ENCODE peak calls at places on chromosomes 1 and 21, in ten cellular contexts. Z is activated CD4-positive, alpha-beta T cell treated with anti-CD3 and anti-CD28 coated beads, Interleukin-2, amount 50 U/mL, for 1 hour; O is T1000; Y is GM23338; L is AG09319; C is stimulated activated CD8-positive, alpha-beta memory T cell treated with anti-CD3 and anti-CD28 coated beads, Interleukin-4, amount 100 ng/mL, for 1 hour; B is hippocampal formation; R is cardiac muscle cell; V is germinal center; M is neural progenitor cell. E is an unnamed sample.

GRCh38 chr1:116290085-116290670 is 82.9 kb upstream of the ATP1A1 start:
- DNase-seq in Z (no peak), O (peak), Y (no peak), L (no peak), C (no peak), B (no peak), R (no peak), V (no peak), M (no peak), E (no peak)

GRCh38 chr1:171251741-171252300 is 3.5 kb downstream of the FMO1 start:
- DNase-seq in Z (no peak), O (no peak), Y (peak), L (no peak), C (no peak), B (no peak), R (peak), V (peak), M (peak), E (peak)

GRCh38 chr1:56061824-56062223 is 517.5 kb downstream of the PLPP3 start:
- DNase-seq in Z (no peak), O (no peak), Y (no peak), L (no peak), C (no peak), B (no peak), R (no peak), V (peak), M (no peak), E (no peak)

GRCh38 chr1:206911064-206911663 is 10.6 kb downstream of the FCMR start:
- DNase-seq in Z (no peak), O (no peak), Y (peak), L (no peak), C (no peak), B (peak), R (peak), V (peak), M (peak), E (peak)

GRCh38 chr1:88851303-88852063 is 39.9 kb downstream of the GTF2B start:
- DNase-seq in Z (no peak), O (no peak), Y (no peak), L (no peak), C (no peak), B (no peak), R (no peak), V (no peak), M (no peak), E (no peak)

GRCh38 chr1:64986903-64987871 is 20.8 kb upstream of the JAK1 start:
- DNase-seq in Z (no peak), O (no peak), Y (no peak), L (no peak), C (no peak), B (no peak), R (no peak), V (no peak), M (no peak), E (peak)

GRCh38 chr1:234755449-234755863 is 145.5 kb upstream of the IRF2BP2 start:
- DNase-seq in Z (no peak), O (peak), Y (no peak), L (peak), C (no peak), B (peak), R (no peak), V (no peak), M (no peak), E (peak)

GRCh38 chr1:203057831-203058673 is 27.8 kb downstream of the MYOG start:
- DNase-seq in Z (no peak), O (no peak), Y (no peak), L (peak), C (no peak), B (no peak), R (no peak), V (no peak), M (no peak), E (no peak)

GRCh38 chr21:39670741-39671140 is 58.0 kb downstream of the B3GALT5 start:
- DNase-seq in Z (no peak), O (no peak), Y (no peak), L (no peak), C (no peak), B (no peak), R (no peak), V (no peak), M (no peak), E (no peak)

GRCh38 chr1:110548381-110548780 is 29.4 kb upstream of the KCNA10 start:
- DNase-seq in Z (no peak), O (no peak), Y (peak), L (no peak), C (no peak), B (peak), R (peak), V (no peak), M (peak), E (peak)

E was measured in erythroblast.